ENCODE peak calls at places on chromosomes 12 and 14, in five cellular contexts. J is kidney tubule cell, A is T-helper 9 cell, M is mesothelial cell of epicardium, N is GM20000. X is an unnamed sample.

GRCh38 chr14:56730468-56731145 is 79.7 kb downstream of the OTX2 start:
- DNase-seq in J (no peak), A (no peak), M (peak; percentile 40), N (no peak), X (no peak)

GRCh38 chr14:49594347-49595089 is 4.2 kb upstream of the LRR1 start:
- DNase-seq in J (no peak), A (no peak), M (no peak), N (peak; percentile 42), X (peak; percentile 43)

GRCh38 chr14:20624495-20625070 is 16.9 kb downstream of the OR6S1 start:
- DNase-seq in J (peak; percentile 83), A (peak; percentile 44), M (no peak), N (peak; percentile 32), X (peak; percentile 81)

GRCh38 chr12:46442239-46442638 is 69.7 kb upstream of the SLC38A2 start:
- DNase-seq in J (peak; percentile 69), A (no peak), M (no peak), N (no peak), X (peak; percentile 75)

GRCh38 chr14:56799327-56799645 is 11.0 kb downstream of the OTX2 start:
- DNase-seq in J (no peak), A (no peak), M (no peak), N (no peak), X (no peak)

GRCh38 chr12:47799357-47799955 is 20.2 kb downstream of the HDAC7 start:
- DNase-seq in J (no peak), A (no peak), M (no peak), N (no peak), X (no peak)

GRCh38 chr12:59357811-59358210 is 238.0 kb upstream of the SLC16A7 start:
- DNase-seq in J (peak; percentile 9), A (no peak), M (no peak), N (no peak), X (peak; percentile 67)

GRCh38 chr12:95077341-95077740 is 3.9 kb upstream of the NR2C1 start:
- DNase-seq in J (peak; percentile 51), A (no peak), M (no peak), N (no peak), X (no peak)

GRCh38 chr12:88639361-88639760 is 59.1 kb upstream of the KITLG start:
- DNase-seq in J (no peak), A (no peak), M (no peak), N (no peak), X (no peak)

GRCh38 chr12:106871477-106871876 is 84.2 kb upstream of the TMEM263 start:
- DNase-seq in J (peak; percentile 54), A (no peak), M (no peak), N (no peak), X (peak; percentile 84)

GRCh38 chr12:62268956-62269355 is 8.8 kb downstream of the USP15 start:
- DNase-seq in J (no peak), A (no peak), M (no peak), N (no peak), X (peak; percentile 93)

GRCh38 chr12:96677363-96677762 is 188.0 kb downstream of the CFAP54 start:
- DNase-seq in J (no peak), A (no peak), M (no peak), N (no peak), X (no peak)

GRCh38 chr12:114293073-114293472 is 112.9 kb downstream of the TBX5 start:
- DNase-seq in J (no peak), A (no peak), M (no peak), N (no peak), X (no peak)

GRCh38 chr12:12898136-12898712 is 6.9 kb downstream of the GPRC5A start:
- DNase-seq in J (no peak), A (no peak), M (no peak), N (no peak), X (no peak)

GRCh38 chr12:68793436-68793835 is 14.5 kb upstream of the MDM2 start:
- DNase-seq in J (no peak), A (no peak), M (no peak), N (no peak), X (no peak)

GRCh38 chr12:87405918-87406317 is 623.3 kb downstream of the C12orf50 start:
- DNase-seq in J (no peak), A (no peak), M (no peak), N (no peak), X (peak; percentile 74)

GRCh38 chr14:28141662-28142061 is 624.9 kb upstream of the FOXG1 start:
- DNase-seq in J (no peak), A (no peak), M (no peak), N (no peak), X (no peak)

GRCh38 chr12:77204055-77204454 is 138.7 kb upstream of the E2F7 start:
- DNase-seq in J (no peak), A (no peak), M (no peak), N (no peak), X (peak; percentile 23)

GRCh38 chr12:43973993-43974392 is 138.1 kb downstream of the TMEM117 start:
- DNase-seq in J (no peak), A (no peak), M (no peak), N (no peak), X (no peak)

GRCh38 chr14:104171029-104171697 is 32.8 kb downstream of the KIF26A start:
- DNase-seq in J (peak; percentile 51), A (no peak), M (peak; percentile 61), N (no peak), X (peak; percentile 23)

GRCh38 chr14:93878251-93878650 is 48.9 kb upstream of the FAM181A start:
- DNase-seq in J (no peak), A (no peak), M (no peak), N (no peak), X (no peak)

GRCh38 chr12:93379432-93380308 is 1.9 kb downstream of the NUDT4 start:
- DNase-seq in J (peak; percentile 26), A (no peak), M (no peak), N (no peak), X (peak; percentile 30)

X was measured in bronchial epithelial cell.